ENCODE peak calls at places on chromosomes 12 and 14, in four cellular contexts. R is PC-3, E is AG09319, T is GM13976. I is an unnamed sample.

GRCh38 chr12:29537292-29537691 is 39.8 kb upstream of the OVCH1 start:
- DNase-seq in R (peak; percentile 45), E (peak; percentile 36), T (no peak), I (no peak)

GRCh38 chr12:102883204-102883799 is 33.7 kb downstream of the PAH start:
- DNase-seq in R (peak; percentile 72), E (no peak), T (peak; percentile 69), I (peak; percentile 60)

GRCh38 chr14:24273422-24273998 is 2.1 kb upstream of the RABGGTA start:
- DNase-seq in R (peak; percentile 16), E (no peak), T (no peak), I (no peak)

GRCh38 chr12:6200266-6201198 is at the start of gene CD9:
- DNase-seq in R (peak; percentile 67), E (no peak), T (peak; percentile 65), I (peak; percentile 77)

GRCh38 chr12:124411291-124411878 is 116.5 kb downstream of the RFLNA start:
- DNase-seq in R (peak; percentile 98), E (peak; percentile 71), T (no peak), I (no peak)

GRCh38 chr12:115577401-115577800 is 700.1 kb downstream of the MED13L start:
- DNase-seq in R (no peak), E (no peak), T (no peak), I (no peak)

GRCh38 chr12:3352230-3352629 is 138.8 kb upstream of the PRMT8 start:
- DNase-seq in R (no peak), E (no peak), T (no peak), I (no peak)

GRCh38 chr12:49121047-49121696 is 10.0 kb downstream of the TUBA1B start:
- DNase-seq in R (peak; percentile 79), E (no peak), T (peak; percentile 50), I (no peak)

GRCh38 chr14:100762089-100762515 is 35.4 kb downstream of the DLK1 start:
- DNase-seq in R (peak; percentile 22), E (no peak), T (no peak), I (no peak)

GRCh38 chr14:57380935-57381334 is 9.5 kb upstream of the NAA30 start:
- DNase-seq in R (peak; percentile 71), E (no peak), T (no peak), I (no peak)

GRCh38 chr12:100555722-100556121 is 17.8 kb upstream of the GAS2L3 start:
- DNase-seq in R (no peak), E (no peak), T (no peak), I (no peak)

GRCh38 chr14:64762044-64763034 is 58.1 kb downstream of the PLEKHG3 start:
- DNase-seq in R (peak; percentile 93), E (peak; percentile 62), T (no peak), I (no peak)

GRCh38 chr14:97306785-97307246 is 509.6 kb downstream of the VRK1 start:
- DNase-seq in R (peak; percentile 60), E (no peak), T (peak; percentile 10), I (no peak)

GRCh38 chr12:68967036-68967435 is 34.1 kb upstream of the CPM start:
- DNase-seq in R (no peak), E (no peak), T (no peak), I (no peak)

GRCh38 chr14:50333010-50333409 is 20.9 kb downstream of the DMAC2L start:
- DNase-seq in R (peak; percentile 70), E (no peak), T (no peak), I (no peak)

GRCh38 chr12:50257226-50258166 is 25.8 kb downstream of the LIMA1 start:
- DNase-seq in R (peak; percentile 65), E (no peak), T (no peak), I (no peak)

GRCh38 chr12:31236998-31237637 is 88.8 kb downstream of the SINHCAF start:
- DNase-seq in R (no peak), E (no peak), T (no peak), I (no peak)

DNA sequence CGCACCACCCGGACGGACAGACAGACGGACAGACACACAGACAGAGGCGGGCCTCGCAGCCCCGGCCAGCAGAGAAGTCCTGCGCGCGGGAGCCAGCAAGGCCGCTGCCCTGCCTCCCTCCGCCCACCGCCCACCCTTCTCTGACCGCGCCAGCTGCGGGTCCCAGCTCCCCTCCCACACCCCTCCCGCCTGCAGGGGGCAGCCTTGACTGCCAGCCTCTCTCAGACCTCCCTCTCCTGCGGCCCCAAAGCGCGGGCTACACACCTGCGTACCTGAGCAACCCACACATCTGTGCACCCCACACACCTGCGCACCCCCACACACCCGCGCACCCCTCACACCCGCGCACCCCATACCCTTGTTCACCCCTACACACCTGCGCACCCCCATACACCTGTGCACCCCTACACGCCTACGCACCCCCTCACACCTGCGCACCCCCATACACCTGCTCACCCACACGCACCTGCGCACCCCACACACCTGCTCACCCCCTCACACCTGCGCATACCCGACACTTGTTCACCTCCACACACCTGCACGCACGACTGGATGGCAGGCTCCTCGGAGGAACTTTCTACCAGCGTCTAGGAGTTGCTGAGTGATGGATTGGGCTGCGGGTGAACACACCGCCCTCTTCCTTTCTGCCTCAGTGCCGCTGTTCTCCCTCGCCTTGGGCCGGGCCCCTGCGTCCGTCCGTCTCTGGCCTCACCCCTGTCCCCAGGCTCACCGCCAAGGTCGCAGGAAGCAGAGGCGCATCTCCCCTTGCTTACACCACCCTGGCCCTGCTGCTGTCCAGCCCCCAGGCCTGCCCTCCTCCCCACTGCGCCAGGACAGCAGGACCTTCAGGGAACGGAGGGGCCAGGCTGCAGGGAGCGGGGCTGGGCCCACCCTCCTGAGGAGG is 20.8 kb upstream of the TMEM106C start:
- DNase-seq in R (no peak), E (no peak), T (peak; percentile 75), I (peak; percentile 69)
- TF ChIP-seq CTCF in R (peak; percentile 23), E (peak; percentile 5), T (peak; percentile 13), I (peak; percentile 46)

GRCh38 chr14:25431211-25432076 is 381.5 kb upstream of the STXBP6 start:
- DNase-seq in R (peak; percentile 23), E (no peak), T (no peak), I (no peak)
- TF ChIP-seq CTCF in R (peak; percentile 37), E (no peak), T (no peak), I (no peak)

DNA sequence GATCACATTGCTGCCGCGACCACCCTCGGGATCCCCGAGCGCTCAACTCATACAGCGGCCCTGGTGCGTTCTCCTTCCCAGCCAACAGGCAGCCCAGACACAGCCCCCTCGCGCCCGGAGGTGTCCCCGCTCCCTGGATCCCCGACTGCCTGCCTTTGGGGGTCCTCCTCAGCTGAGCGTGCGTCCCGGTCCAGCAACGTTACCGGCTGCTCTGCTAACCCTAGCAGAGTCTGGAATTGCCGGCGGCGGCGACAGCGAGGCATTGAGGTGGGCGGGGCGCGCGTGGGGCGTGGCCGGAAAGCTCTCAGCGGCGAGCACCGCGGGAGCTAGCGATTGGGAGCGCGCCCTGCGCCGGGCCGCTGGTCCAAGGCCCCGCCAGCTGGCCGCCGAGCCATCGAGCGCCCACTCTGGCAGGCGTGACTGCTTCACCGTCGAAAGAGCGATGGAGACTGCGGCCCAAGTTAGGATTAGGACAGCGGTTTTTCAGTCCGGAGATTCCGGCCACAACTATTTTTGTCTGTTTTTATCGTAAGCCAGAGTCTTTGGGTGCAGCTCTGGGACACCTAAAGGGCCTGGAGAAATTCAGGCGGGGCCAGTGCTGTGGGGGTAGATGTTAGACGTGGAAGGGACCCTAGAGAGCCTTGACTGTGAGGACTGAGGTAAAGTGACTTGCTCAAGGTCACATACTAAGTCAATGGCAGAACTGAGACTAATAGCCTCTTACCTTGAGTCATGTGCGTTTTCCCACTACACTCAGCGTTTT is at the start of gene HEATR5A:
- DNase-seq in R (peak; percentile 97), E (peak; percentile 90), T (peak; percentile 96), I (peak; percentile 96)
- TF ChIP-seq CTCF in R (peak; percentile 21), E (peak; percentile 18), T (peak; percentile 32), I (peak; percentile 34)

GRCh38 chr12:121223283-121223946 is 13.5 kb downstream of the P2RX4 start:
- DNase-seq in R (no peak), E (no peak), T (peak; percentile 51), I (peak; percentile 47)

GRCh38 chr12:121226399-121226798 is 16.5 kb downstream of the P2RX4 start:
- DNase-seq in R (no peak), E (no peak), T (no peak), I (no peak)

GRCh38 chr12:121222847-121223246 is 12.9 kb downstream of the P2RX4 start:
- DNase-seq in R (no peak), E (no peak), T (no peak), I (peak; percentile 10)

GRCh38 chr12:121224591-121224990 is 14.7 kb downstream of the P2RX4 start:
- DNase-seq in R (no peak), E (no peak), T (no peak), I (no peak)

DNA sequence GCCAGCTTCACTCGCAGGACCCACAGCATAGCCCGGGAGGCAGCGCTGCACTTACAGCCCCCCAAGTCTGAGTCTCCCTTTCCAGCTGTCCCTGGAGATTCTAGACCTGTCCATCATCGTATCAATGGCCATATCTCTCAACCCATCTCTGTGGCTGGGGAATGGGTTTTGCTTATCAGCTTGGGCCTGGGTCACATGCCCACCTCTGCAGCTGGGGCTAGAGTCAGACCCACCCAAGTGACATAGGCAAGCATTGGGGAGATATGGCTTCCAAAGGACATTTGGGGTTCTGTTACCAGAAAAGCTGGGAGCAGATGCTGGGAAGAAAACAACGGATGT is 14.0 kb downstream of the P2RX4 start:
- DNase-seq in R (no peak), E (no peak), T (no peak), I (peak; percentile 6)
- TF ChIP-seq CTCF in R (no peak), E (no peak), T (no peak), I (no peak)

DNA sequence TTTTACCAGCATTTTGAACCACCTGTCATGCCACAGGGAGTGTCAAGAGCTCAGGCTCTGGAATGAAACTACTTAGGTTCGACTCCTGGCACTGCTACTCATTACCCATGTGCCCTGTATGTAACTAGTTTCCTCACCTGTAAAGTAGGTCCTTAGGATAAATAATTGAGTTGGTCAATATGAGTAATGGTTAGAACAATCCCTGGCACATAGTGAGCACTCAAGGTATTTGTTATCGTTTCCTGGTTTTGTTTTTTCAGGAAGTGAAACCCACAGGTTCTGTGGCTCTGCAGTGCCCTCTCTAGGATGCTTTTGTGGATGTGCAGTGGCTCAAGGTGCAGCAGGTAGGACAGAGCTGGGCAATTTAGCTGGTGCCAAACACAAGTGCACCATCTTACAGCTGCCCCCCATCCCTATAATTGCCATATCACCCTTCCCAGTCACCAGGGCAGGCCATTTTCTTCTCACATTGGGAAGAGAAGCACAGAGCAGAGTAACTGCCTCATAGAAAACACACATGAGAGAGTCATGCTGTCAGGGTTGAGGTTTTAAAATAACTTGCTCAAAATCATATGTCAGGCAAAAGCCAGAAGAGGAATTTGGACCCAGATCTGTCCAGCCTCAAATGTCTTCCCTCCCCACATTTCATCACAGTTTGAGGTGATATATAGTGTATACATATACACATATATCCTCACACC is 297.5 kb downstream of the RPAP3 start:
- DNase-seq in R (peak; percentile 83), E (no peak), T (peak; percentile 36), I (peak; percentile 35)
- TF ChIP-seq CTCF in R (peak; percentile 85), E (no peak), T (peak; percentile 34), I (peak; percentile 60)